ENCODE peak calls at places on chromosomes 7 and 10, in seven cellular contexts. M is stimulated activated CD4-positive, alpha-beta T cell treated with anti-CD3 and anti-CD28 coated beads, Interleukin-15, amount 100 ng/mL, for 24 hours; O is germinal center; C is right lobe of liver; U is activated CD4-positive, alpha-beta T cell treated with anti-CD3 and anti-CD28 coated beads, Interleukin-2, amount 50 U/mL, for 24 hours; A is activated effector memory CD4-positive, alpha-beta T cell treated with Interleukin-2 at 50 U/mL for 16 hours; I is AG20443. Z is an unnamed sample.

GRCh38 chr7:132243463-132243862 is 332.8 kb downstream of the PLXNA4 start:
- DNase-seq in M (no peak), C (no peak), A (no peak), I (no peak), U (no peak), O (no peak), Z (no peak)

GRCh38 chr10:127649642-127650041 is 87.3 kb upstream of the FOXI2 start:
- DNase-seq in C (no peak), U (no peak), A (no peak), I (no peak), O (no peak), M (no peak), Z (no peak)

GRCh38 chr10:31143331-31143935 is 111.8 kb upstream of the ZNF438 start:
- DNase-seq in O (no peak), M (no peak), U (no peak), I (no peak), A (no peak), C (no peak), Z (no peak)

GRCh38 chr10:3067859-3068179 is 471 bp downstream of the PFKP start:
- DNase-seq in M (no peak), O (peak; percentile 27), C (no peak), I (peak; percentile 16), A (no peak), U (peak; percentile 11), Z (no peak)

GRCh38 chr10:112379635-112380296 is 5.8 kb downstream of the ACSL5 start:
- DNase-seq in C (peak; percentile 80), U (no peak), I (no peak), M (no peak), O (no peak), A (no peak), Z (no peak)

GRCh38 chr10:19158870-19159269 is 110.3 kb downstream of the MALRD1 start:
- DNase-seq in O (no peak), I (no peak), U (no peak), A (no peak), M (no peak), C (no peak), Z (no peak)

GRCh38 chr7:91869661-91870060 is 10.8 kb downstream of the MTERF1 start:
- DNase-seq in O (no peak), I (no peak), M (no peak), A (no peak), U (no peak), C (no peak), Z (no peak)

GRCh38 chr7:27590421-27590820 is 72.3 kb downstream of the HIBADH start:
- DNase-seq in M (no peak), A (no peak), I (no peak), C (no peak), O (no peak), U (no peak), Z (no peak)

GRCh38 chr10:132606536-132607316 is 69.1 kb downstream of the INPP5A start:
- DNase-seq in U (no peak), C (no peak), M (no peak), O (no peak), A (no peak), I (no peak), Z (no peak)

GRCh38 chr10:12081879-12082560 is 13.3 kb downstream of the DHTKD1 start:
- DNase-seq in A (no peak), U (no peak), C (no peak), I (peak; percentile 17), O (no peak), M (no peak), Z (no peak)

GRCh38 chr7:91286432-91286831 is 22.2 kb downstream of the FZD1 start:
- DNase-seq in I (no peak), M (no peak), O (no peak), A (no peak), C (no peak), U (no peak), Z (no peak)

GRCh38 chr10:33333260-33334169 is 952 bp downstream of the NRP1 start:
- DNase-seq in U (no peak), M (peak; percentile 53), I (no peak), C (no peak), A (peak; percentile 13), O (peak; percentile 4), Z (no peak)

GRCh38 chr7:127844707-127845331 is 186.4 kb downstream of the LRRC4 start:
- DNase-seq in U (no peak), O (no peak), M (no peak), A (no peak), C (no peak), I (peak; percentile 50), Z (no peak)

GRCh38 chr10:483266-483665 is 206.2 kb downstream of the DIP2C start:
- DNase-seq in C (no peak), M (no peak), O (no peak), A (no peak), I (no peak), U (no peak), Z (no peak)

Z was measured in epithelial cell of prostate.